ENCODE peak calls at places on chromosomes 12 and 14, in seven cellular contexts. S is Panc1; G is CD8-positive, alpha-beta memory T cell; E is fibroblast of lung; F is SJSA1; B is iPS DF 6.9; T is Karpas-422. C is an unnamed sample.
A peak's percentile ranks its signal among the peaks of the same experiment; 100 is the strongest.

GRCh38 chr12:120234643-120235368 is 30.7 kb downstream of the PXN start:
- DNase-seq in S (peak; percentile 90), G (no peak), E (peak; percentile 99), F (peak; percentile 96), B (no peak), T (no peak), C (no peak)

GRCh38 chr12:130164931-130165330 is 2.7 kb downstream of the FZD10 start:
- DNase-seq in S (no peak), G (no peak), E (no peak), F (no peak), B (no peak), T (no peak), C (no peak)

GRCh38 chr14:20524027-20524426 is 18.7 kb downstream of the RNASE10 start:
- DNase-seq in S (no peak), G (no peak), E (no peak), F (no peak), B (no peak), T (no peak), C (no peak)

GRCh38 chr12:42760550-42760949 is 171.0 kb upstream of the PRICKLE1 start:
- DNase-seq in S (no peak), G (no peak), E (no peak), F (no peak), B (no peak), T (no peak), C (no peak)

GRCh38 chr14:50937325-50937724 is 7.0 kb downstream of the PYGL start:
- DNase-seq in S (no peak), G (no peak), E (peak; percentile 68), F (no peak), B (no peak), T (no peak), C (no peak)

GRCh38 chr12:42704340-42704739 is 114.8 kb upstream of the PRICKLE1 start:
- DNase-seq in S (no peak), G (no peak), E (no peak), F (no peak), B (no peak), T (no peak), C (no peak)

GRCh38 chr12:130337476-130338303 is at the start of gene PIWIL1:
- DNase-seq in S (no peak), G (no peak), E (no peak), F (no peak), B (no peak), T (peak; percentile 15), C (no peak)

GRCh38 chr14:23153891-23154796 is 29.3 kb downstream of the SLC7A8 start:
- DNase-seq in S (no peak), G (no peak), E (peak; percentile 55), F (no peak), B (no peak), T (no peak), C (peak; percentile 60)

GRCh38 chr12:4997939-4998338 is 45.7 kb upstream of the KCNA5 start:
- DNase-seq in S (peak; percentile 24), G (no peak), E (peak; percentile 69), F (peak; percentile 86), B (no peak), T (no peak), C (no peak)

GRCh38 chr12:63909746-63910145 is 65.2 kb downstream of the SRGAP1 start:
- DNase-seq in S (no peak), G (no peak), E (no peak), F (no peak), B (no peak), T (no peak), C (no peak)

GRCh38 chr12:3655331-3655900 is 97.5 kb downstream of the CRACR2A start:
- DNase-seq in S (no peak), G (no peak), E (peak; percentile 3), F (no peak), B (peak; percentile 55), T (peak; percentile 66), C (no peak)

GRCh38 chr14:105710119-105711057 is 184.0 kb downstream of the TMEM121 start:
- DNase-seq in S (no peak), G (no peak), E (no peak), F (no peak), B (no peak), T (no peak), C (no peak)

GRCh38 chr14:92960706-92961566 is 38.0 kb downstream of the CHGA start:
- DNase-seq in S (no peak), G (no peak), E (no peak), F (peak; percentile 85), B (no peak), T (no peak), C (no peak)

GRCh38 chr12:55957106-55957859 is 8.6 kb downstream of the PMEL start:
- DNase-seq in S (no peak), G (no peak), E (no peak), F (no peak), B (no peak), T (no peak), C (no peak)

GRCh38 chr12:48947727-48948126 is 9.6 kb downstream of the ARF3 start:
- DNase-seq in S (no peak), G (no peak), E (no peak), F (no peak), B (no peak), T (no peak), C (no peak)

GRCh38 chr14:72611506-72611905 is 282.4 kb downstream of the DPF3 start:
- DNase-seq in S (no peak), G (no peak), E (no peak), F (peak; percentile 19), B (no peak), T (no peak), C (no peak)

GRCh38 chr12:90729741-90730140 is 225.2 kb downstream of the CCER1 start:
- DNase-seq in S (no peak), G (no peak), E (peak; percentile 20), F (peak; percentile 56), B (no peak), T (no peak), C (no peak)

GRCh38 chr14:104514156-104514848 is 65.3 kb upstream of the C14orf180 start:
- DNase-seq in S (no peak), G (no peak), E (no peak), F (no peak), B (no peak), T (peak; percentile 63), C (no peak)

GRCh38 chr14:22375321-22375930 is 213.6 kb downstream of the DAD1 start:
- DNase-seq in S (peak; percentile 33), G (no peak), E (peak; percentile 66), F (no peak), B (no peak), T (peak; percentile 89), C (peak; percentile 51)

GRCh38 chr14:74427651-74428050 is 1.6 kb upstream of the SYNDIG1L start:
- DNase-seq in S (no peak), G (no peak), E (no peak), F (no peak), B (no peak), T (no peak), C (no peak)

GRCh38 chr12:79073506-79073905 is 208.9 kb downstream of the SYT1 start:
- DNase-seq in S (no peak), G (no peak), E (no peak), F (no peak), B (no peak), T (no peak), C (no peak)

GRCh38 chr12:90858261-90858660 is 96.7 kb downstream of the CCER1 start:
- DNase-seq in S (no peak), G (no peak), E (peak; percentile 3), F (no peak), B (no peak), T (no peak), C (no peak)

GRCh38 chr12:89156324-89156723 is 196.0 kb downstream of the DUSP6 start:
- DNase-seq in S (no peak), G (no peak), E (no peak), F (no peak), B (no peak), T (no peak), C (no peak)

GRCh38 chr12:69501154-69501895 is 31.1 kb downstream of the FRS2 start:
- DNase-seq in S (no peak), G (no peak), E (no peak), F (no peak), B (no peak), T (no peak), C (no peak)

DNA sequence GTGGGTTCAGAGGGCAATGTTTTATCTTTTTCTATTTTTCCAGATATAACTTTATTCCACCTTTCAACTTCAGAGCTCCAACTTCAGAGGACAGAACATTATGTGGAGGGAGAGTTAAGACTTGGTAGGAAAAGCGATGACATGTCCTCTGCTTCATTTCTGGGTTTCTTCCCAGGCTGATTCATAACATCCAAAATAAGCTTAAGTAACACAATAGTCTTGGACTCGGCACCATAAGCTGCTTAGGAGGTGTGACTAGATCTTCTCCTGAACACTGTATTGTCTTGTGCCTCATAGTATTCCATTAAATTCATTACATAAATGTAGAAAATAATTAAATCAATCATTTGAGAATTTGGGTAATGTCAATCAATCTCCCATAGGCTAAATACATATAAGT is 95.5 kb upstream of the PDE3A start:
- DNase-seq in S (no peak), G (no peak), E (no peak), F (no peak), B (no peak), T (no peak), C (no peak)
- H3K27ac ChIP-seq in S (no peak overlapping the region), G (no peak overlapping the region), E (no peak overlapping the region), F (no peak overlapping the region), B (no peak overlapping the region), T (no peak overlapping the region), C (no peak overlapping the region)

DNA sequence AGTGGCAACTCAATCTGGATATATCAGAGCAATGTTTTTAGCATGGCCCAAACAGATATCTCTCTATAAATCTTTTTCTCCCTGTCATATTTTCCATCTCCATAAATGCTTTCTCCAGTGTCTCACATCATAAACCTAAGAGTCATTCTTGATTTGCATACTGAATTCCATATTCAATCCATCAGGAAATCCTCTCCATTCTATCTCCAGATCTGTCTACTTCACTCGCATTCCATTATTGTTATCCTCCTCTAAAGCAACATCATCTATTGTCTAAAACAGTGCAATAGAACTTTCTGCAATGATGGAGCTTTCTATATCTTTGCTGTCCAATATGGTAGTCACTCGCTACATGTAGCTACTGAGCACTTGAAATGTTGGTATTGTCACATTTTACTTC is 45.5 kb upstream of the ERGIC2 start:
- DNase-seq in S (no peak), G (no peak), E (no peak), F (no peak), B (no peak), T (no peak), C (no peak)
- H3K27ac ChIP-seq in S (no peak overlapping the region), G (no peak overlapping the region), E (no peak overlapping the region), F (no peak overlapping the region), B (no peak overlapping the region), T (no peak overlapping the region), C (no peak overlapping the region)

DNA sequence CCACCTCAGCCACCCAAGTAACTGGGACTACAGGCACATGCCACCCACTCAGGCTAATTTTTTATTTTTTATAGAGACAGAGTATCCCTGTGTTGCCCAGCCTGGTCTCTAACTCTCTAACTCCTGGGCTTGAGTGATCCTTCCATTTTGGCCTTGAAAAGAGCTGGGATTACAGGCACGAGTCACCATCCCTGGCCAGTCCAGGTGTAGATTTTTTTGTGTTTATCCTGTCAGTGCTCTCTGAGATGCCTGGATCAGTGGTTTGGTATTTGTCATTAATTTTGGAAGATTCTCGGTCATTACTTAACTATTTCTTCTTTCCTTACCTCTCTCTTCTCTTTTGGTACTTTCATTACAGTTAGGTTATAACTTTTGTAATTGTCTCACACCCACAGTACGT is 5.3 kb upstream of the HIF1A start:
- DNase-seq in S (no peak), G (no peak), E (no peak), F (no peak), B (no peak), T (no peak), C (no peak)
- H3K27ac ChIP-seq in S (no peak overlapping the region), G (no peak overlapping the region), E (no peak overlapping the region), F (no peak overlapping the region), B (no peak overlapping the region), T (no peak overlapping the region), C (no peak overlapping the region)

GRCh38 chr14:87883750-87884149 is 109.2 kb downstream of the GALC start:
- DNase-seq in S (no peak), G (no peak), E (no peak), F (no peak), B (no peak), T (no peak), C (no peak)

GRCh38 chr14:87888136-87888999 is 104.6 kb downstream of the GALC start:
- DNase-seq in S (no peak), G (no peak), E (peak; percentile 5), F (no peak), B (peak; percentile 41), T (peak; percentile 89), C (no peak)
- H3K27ac ChIP-seq in S (no peak overlapping the region), G (no peak overlapping the region), E (no peak overlapping the region), F (no peak overlapping the region), B (no peak overlapping the region), T (no peak overlapping the region), C (no peak overlapping the region)